ENCODE peak calls at places on chromosomes 4 and X, in nine cellular contexts. One of them, this sample, is unnamed.

GRCh38 chrX:131816551-131817136 is 206.5 kb upstream of the STK26 start:
- DNase-seq in HCT116: no peak
- DNase-seq in right cardiac atrium: no peak
- DNase-seq in tibial nerve: peak; percentile 73
- DNase-seq in ascending aorta: peak; percentile 91
- DNase-seq in caudate nucleus: peak; percentile 59
- DNase-seq in AG04450: no peak
- DNase-seq in SJSA1: peak; percentile 27
- DNase-seq in cardiac muscle cell: no peak
- DNase-seq in this sample: peak; percentile 85

GRCh38 chrX:87663421-87663820 is 145.8 kb downstream of the KLHL4 start:
- DNase-seq in HCT116: no peak
- DNase-seq in right cardiac atrium: no peak
- DNase-seq in tibial nerve: no peak
- DNase-seq in ascending aorta: no peak
- DNase-seq in caudate nucleus: no peak
- DNase-seq in AG04450: no peak
- DNase-seq in SJSA1: no peak
- DNase-seq in cardiac muscle cell: peak; percentile 7
- DNase-seq in this sample: no peak

GRCh38 chr4:155388162-155388561 is 11.4 kb upstream of the MAP9 start:
- DNase-seq in HCT116: no peak
- DNase-seq in right cardiac atrium: no peak
- DNase-seq in tibial nerve: no peak
- DNase-seq in ascending aorta: no peak
- DNase-seq in caudate nucleus: no peak
- DNase-seq in AG04450: no peak
- DNase-seq in SJSA1: no peak
- DNase-seq in cardiac muscle cell: no peak
- DNase-seq in this sample: no peak

GRCh38 chr4:120139392-120139791 is 72.7 kb upstream of the MAD2L1 start:
- DNase-seq in HCT116: no peak
- DNase-seq in right cardiac atrium: no peak
- DNase-seq in tibial nerve: no peak
- DNase-seq in ascending aorta: no peak
- DNase-seq in caudate nucleus: no peak
- DNase-seq in AG04450: no peak
- DNase-seq in SJSA1: no peak
- DNase-seq in cardiac muscle cell: no peak
- DNase-seq in this sample: no peak

GRCh38 chr4:48699470-48699869 is 80.6 kb downstream of the FRYL start:
- DNase-seq in HCT116: peak; percentile 16
- DNase-seq in right cardiac atrium: no peak
- DNase-seq in tibial nerve: no peak
- DNase-seq in ascending aorta: no peak
- DNase-seq in caudate nucleus: no peak
- DNase-seq in AG04450: no peak
- DNase-seq in SJSA1: no peak
- DNase-seq in cardiac muscle cell: no peak
- DNase-seq in this sample: no peak

GRCh38 chrX:39915596-39915995 is 182.2 kb downstream of the BCOR start:
- DNase-seq in HCT116: no peak
- DNase-seq in right cardiac atrium: no peak
- DNase-seq in tibial nerve: no peak
- DNase-seq in ascending aorta: no peak
- DNase-seq in caudate nucleus: no peak
- DNase-seq in AG04450: no peak
- DNase-seq in SJSA1: no peak
- DNase-seq in cardiac muscle cell: no peak
- DNase-seq in this sample: no peak

GRCh38 chrX:71099736-71100135 is 4.1 kb downstream of the FOXO4 start:
- DNase-seq in HCT116: no peak
- DNase-seq in right cardiac atrium: no peak
- DNase-seq in tibial nerve: no peak
- DNase-seq in ascending aorta: no peak
- DNase-seq in caudate nucleus: no peak
- DNase-seq in AG04450: no peak
- DNase-seq in SJSA1: no peak
- DNase-seq in cardiac muscle cell: no peak
- DNase-seq in this sample: no peak

GRCh38 chr4:56372774-56373173 is 14.5 kb downstream of the AASDH start:
- DNase-seq in HCT116: no peak
- DNase-seq in right cardiac atrium: no peak
- DNase-seq in tibial nerve: no peak
- DNase-seq in ascending aorta: no peak
- DNase-seq in caudate nucleus: no peak
- DNase-seq in AG04450: no peak
- DNase-seq in SJSA1: no peak
- DNase-seq in cardiac muscle cell: peak; percentile 21
- DNase-seq in this sample: no peak

GRCh38 chr4:8101213-8101781 is 57.3 kb downstream of the ABLIM2 start:
- DNase-seq in HCT116: no peak
- DNase-seq in right cardiac atrium: peak; percentile 74
- DNase-seq in tibial nerve: peak; percentile 84
- DNase-seq in ascending aorta: no peak
- DNase-seq in caudate nucleus: no peak
- DNase-seq in AG04450: no peak
- DNase-seq in SJSA1: no peak
- DNase-seq in cardiac muscle cell: peak; percentile 61
- DNase-seq in this sample: peak; percentile 52

GRCh38 chr4:40325406-40326019 is 9.6 kb upstream of the CHRNA9 start:
- DNase-seq in HCT116: peak; percentile 58
- DNase-seq in right cardiac atrium: no peak
- DNase-seq in tibial nerve: no peak
- DNase-seq in ascending aorta: no peak
- DNase-seq in caudate nucleus: no peak
- DNase-seq in AG04450: peak; percentile 50
- DNase-seq in SJSA1: peak; percentile 6
- DNase-seq in cardiac muscle cell: peak; percentile 80
- DNase-seq in this sample: no peak

GRCh38 chr4:48024522-48024921 is 8.0 kb downstream of the NIPAL1 start:
- DNase-seq in HCT116: no peak
- DNase-seq in right cardiac atrium: no peak
- DNase-seq in tibial nerve: no peak
- DNase-seq in ascending aorta: no peak
- DNase-seq in caudate nucleus: no peak
- DNase-seq in AG04450: no peak
- DNase-seq in SJSA1: no peak
- DNase-seq in cardiac muscle cell: no peak
- DNase-seq in this sample: no peak

GRCh38 chr4:94369046-94369445 is 26.4 kb upstream of the HPGDS start:
- DNase-seq in HCT116: no peak
- DNase-seq in right cardiac atrium: no peak
- DNase-seq in tibial nerve: no peak
- DNase-seq in ascending aorta: no peak
- DNase-seq in caudate nucleus: no peak
- DNase-seq in AG04450: no peak
- DNase-seq in SJSA1: no peak
- DNase-seq in cardiac muscle cell: no peak
- DNase-seq in this sample: no peak

GRCh38 chrX:129522184-129523059 is 868 bp downstream of the SMARCA1 start:
- DNase-seq in HCT116: peak; percentile 16
- DNase-seq in right cardiac atrium: peak; percentile 77
- DNase-seq in tibial nerve: peak; percentile 39
- DNase-seq in ascending aorta: peak; percentile 72
- DNase-seq in caudate nucleus: peak; percentile 32
- DNase-seq in AG04450: no peak
- DNase-seq in SJSA1: peak; percentile 36
- DNase-seq in cardiac muscle cell: peak; percentile 67
- DNase-seq in this sample: no peak

GRCh38 chr4:1235381-1236102 is 13.4 kb downstream of the CTBP1 start:
- DNase-seq in HCT116: no peak
- DNase-seq in right cardiac atrium: peak; percentile 35
- DNase-seq in tibial nerve: no peak
- DNase-seq in ascending aorta: no peak
- DNase-seq in caudate nucleus: no peak
- DNase-seq in AG04450: no peak
- DNase-seq in SJSA1: no peak
- DNase-seq in cardiac muscle cell: no peak
- DNase-seq in this sample: no peak

GRCh38 chr4:8589336-8589735 is 3.2 kb upstream of the CPZ start:
- DNase-seq in HCT116: no peak
- DNase-seq in right cardiac atrium: peak; percentile 11
- DNase-seq in tibial nerve: no peak
- DNase-seq in ascending aorta: no peak
- DNase-seq in caudate nucleus: no peak
- DNase-seq in AG04450: no peak
- DNase-seq in SJSA1: no peak
- DNase-seq in cardiac muscle cell: no peak
- DNase-seq in this sample: no peak

GRCh38 chr4:1771555-1772305 is 21.4 kb upstream of the FGFR3 start:
- DNase-seq in HCT116: no peak
- DNase-seq in right cardiac atrium: no peak
- DNase-seq in tibial nerve: no peak
- DNase-seq in ascending aorta: no peak
- DNase-seq in caudate nucleus: no peak
- DNase-seq in AG04450: no peak
- DNase-seq in SJSA1: no peak
- DNase-seq in cardiac muscle cell: no peak
- DNase-seq in this sample: no peak

GRCh38 chr4:7083597-7084563 is 16.0 kb upstream of the GRPEL1 start:
- DNase-seq in HCT116: no peak
- DNase-seq in right cardiac atrium: no peak
- DNase-seq in tibial nerve: no peak
- DNase-seq in ascending aorta: no peak
- DNase-seq in caudate nucleus: no peak
- DNase-seq in AG04450: no peak
- DNase-seq in SJSA1: no peak
- DNase-seq in cardiac muscle cell: no peak
- DNase-seq in this sample: no peak
- H3K27ac ChIP-seq in HCT116: no peak overlapping the region
- H3K27ac ChIP-seq in right cardiac atrium: no peak overlapping the region
- H3K27ac ChIP-seq in tibial nerve: no peak overlapping the region
- H3K27ac ChIP-seq in ascending aorta: no peak overlapping the region
- H3K27ac ChIP-seq in caudate nucleus: no peak overlapping the region
- H3K27ac ChIP-seq in AG04450: no peak overlapping the region
- H3K27ac ChIP-seq in SJSA1: no peak overlapping the region
- H3K27ac ChIP-seq in cardiac muscle cell: no peak overlapping the region
- H3K27ac ChIP-seq in this sample: no peak overlapping the region

GRCh38 chrX:107738272-107738671 is 37.3 kb downstream of the TSC22D3 start:
- DNase-seq in HCT116: no peak
- DNase-seq in right cardiac atrium: no peak
- DNase-seq in tibial nerve: no peak
- DNase-seq in ascending aorta: no peak
- DNase-seq in caudate nucleus: no peak
- DNase-seq in AG04450: no peak
- DNase-seq in SJSA1: no peak
- DNase-seq in cardiac muscle cell: no peak
- DNase-seq in this sample: no peak
- H3K27ac ChIP-seq in HCT116: no peak overlapping the region
- H3K27ac ChIP-seq in right cardiac atrium: peak overlapping the region; percentile 53
- H3K27ac ChIP-seq in tibial nerve: peak overlapping the region; percentile 89
- H3K27ac ChIP-seq in ascending aorta: peak overlapping the region; percentile 43
- H3K27ac ChIP-seq in caudate nucleus: peak overlapping the region; percentile 88
- H3K27ac ChIP-seq in AG04450: no peak overlapping the region
- H3K27ac ChIP-seq in SJSA1: no peak overlapping the region
- H3K27ac ChIP-seq in cardiac muscle cell: no peak overlapping the region
- H3K27ac ChIP-seq in this sample: no peak overlapping the region

DNA sequence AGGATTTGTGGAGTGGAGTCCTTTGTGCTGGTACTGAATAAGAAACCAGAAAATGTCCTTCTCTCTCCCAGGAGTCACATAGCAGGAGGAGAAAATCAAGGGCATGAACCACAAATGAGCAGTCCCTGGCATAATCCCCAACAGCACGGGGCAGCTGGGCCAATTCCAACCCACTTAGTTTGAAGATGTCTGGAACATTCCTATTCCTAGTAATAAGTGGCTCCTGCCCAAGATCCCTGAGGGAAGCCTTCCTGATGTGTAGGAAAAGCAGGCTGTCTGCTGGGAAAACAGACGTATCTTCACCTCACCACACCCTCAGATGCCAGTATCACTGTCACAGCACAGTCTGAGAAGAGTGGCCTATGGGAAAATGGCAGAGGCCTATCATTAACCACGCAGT is 182.8 kb upstream of the MAP3K15 start:
- DNase-seq in HCT116: no peak
- DNase-seq in right cardiac atrium: peak; percentile 50
- DNase-seq in tibial nerve: no peak
- DNase-seq in ascending aorta: no peak
- DNase-seq in caudate nucleus: no peak
- DNase-seq in AG04450: no peak
- DNase-seq in SJSA1: no peak
- DNase-seq in cardiac muscle cell: peak; percentile 60
- DNase-seq in this sample: no peak
- H3K27ac ChIP-seq in HCT116: no peak overlapping the region
- H3K27ac ChIP-seq in right cardiac atrium: no peak overlapping the region
- H3K27ac ChIP-seq in tibial nerve: no peak overlapping the region
- H3K27ac ChIP-seq in ascending aorta: no peak overlapping the region
- H3K27ac ChIP-seq in caudate nucleus: no peak overlapping the region
- H3K27ac ChIP-seq in AG04450: peak overlapping the region; percentile 57
- H3K27ac ChIP-seq in SJSA1: peak overlapping the region; percentile 19
- H3K27ac ChIP-seq in cardiac muscle cell: no peak overlapping the region
- H3K27ac ChIP-seq in this sample: no peak overlapping the region

GRCh38 chrX:54931107-54931506 is 10.5 kb downstream of the TRO start:
- DNase-seq in HCT116: no peak
- DNase-seq in right cardiac atrium: no peak
- DNase-seq in tibial nerve: no peak
- DNase-seq in ascending aorta: no peak
- DNase-seq in caudate nucleus: no peak
- DNase-seq in AG04450: no peak
- DNase-seq in SJSA1: no peak
- DNase-seq in cardiac muscle cell: no peak
- DNase-seq in this sample: no peak
- H3K27ac ChIP-seq in HCT116: no peak overlapping the region
- H3K27ac ChIP-seq in right cardiac atrium: no peak overlapping the region
- H3K27ac ChIP-seq in tibial nerve: no peak overlapping the region
- H3K27ac ChIP-seq in ascending aorta: no peak overlapping the region
- H3K27ac ChIP-seq in caudate nucleus: no peak overlapping the region
- H3K27ac ChIP-seq in AG04450: no peak overlapping the region
- H3K27ac ChIP-seq in SJSA1: no peak overlapping the region
- H3K27ac ChIP-seq in cardiac muscle cell: no peak overlapping the region
- H3K27ac ChIP-seq in this sample: no peak overlapping the region

This sample was measured in breast epithelium.